ENCODE peak calls at places on chromosomes 6 and 20, in nine cellular contexts. B is kidney, J is HCT116, P is lung, D is Karpas-422, M is fibroblast of lung, K is adrenal gland, T is tibial artery, W is IMR-90. X is an unnamed sample.
A peak's percentile ranks its signal among the peaks of the same experiment; 100 is the strongest.

GRCh38 chr6:10028202-10028601 is 386.7 kb downstream of the TFAP2A start:
- DNase-seq in J (no peak), P (no peak), M (no peak), D (no peak), B (no peak), T (no peak), W (no peak), K (no peak), X (no peak)

GRCh38 chr20:1845701-1846100 is 49.5 kb upstream of the SIRPA start:
- DNase-seq in P (no peak), M (no peak), J (no peak), K (no peak), T (no peak), B (no peak), D (no peak), W (no peak), X (no peak)

GRCh38 chr6:43937236-43938177 is 167.5 kb downstream of the VEGFA start:
- DNase-seq in B (peak; percentile 47), D (no peak), J (no peak), P (peak; percentile 44), K (peak; percentile 11), W (no peak), T (peak; percentile 55), M (no peak), X (no peak)

GRCh38 chr20:18263723-18264122 is 24.6 kb upstream of the ZNF133 start:
- DNase-seq in T (no peak), P (no peak), B (no peak), J (no peak), K (no peak), W (no peak), D (no peak), M (no peak), X (no peak)

GRCh38 chr6:93677297-93677965 is 258.1 kb upstream of the EPHA7 start:
- DNase-seq in T (no peak), W (no peak), B (no peak), K (no peak), M (no peak), P (no peak), D (no peak), J (no peak), X (no peak)

GRCh38 chr20:50848341-50848808 is 53.5 kb downstream of the BCAS4 start:
- DNase-seq in J (no peak), K (peak; percentile 76), P (peak; percentile 43), B (no peak), M (peak; percentile 33), W (no peak), T (peak; percentile 80), D (peak; percentile 63), X (peak; percentile 38)

GRCh38 chr20:12531626-12532025 is 477.1 kb upstream of the SPTLC3 start:
- DNase-seq in K (no peak), B (no peak), D (no peak), W (no peak), M (no peak), J (no peak), T (no peak), P (no peak), X (no peak)

GRCh38 chr6:139409026-139409425 is 34.6 kb upstream of the CITED2 start:
- DNase-seq in W (peak; percentile 77), P (no peak), M (no peak), J (no peak), K (no peak), B (no peak), D (no peak), T (no peak), X (no peak)

GRCh38 chr6:4280721-4281120 is 145.3 kb upstream of the ECI2 start:
- DNase-seq in D (peak; percentile 26), K (peak; percentile 88), P (no peak), B (no peak), J (no peak), T (no peak), M (peak; percentile 66), W (peak; percentile 91), X (no peak)

GRCh38 chr6:4280031-4280430 is 144.7 kb upstream of the ECI2 start:
- DNase-seq in D (no peak), M (no peak), B (no peak), J (no peak), K (no peak), T (no peak), W (no peak), P (no peak), X (no peak)

GRCh38 chr6:4282926-4283325 is 147.6 kb upstream of the ECI2 start:
- DNase-seq in W (no peak), J (no peak), B (no peak), T (no peak), P (no peak), M (no peak), K (no peak), D (no peak), X (no peak)

GRCh38 chr6:4281341-4282293 is 146.2 kb upstream of the ECI2 start:
- DNase-seq in D (no peak), M (peak; percentile 28), W (peak; percentile 62), B (peak; percentile 77), K (peak; percentile 50), T (no peak), J (no peak), P (peak; percentile 55), X (no peak)
- H3K4me3 ChIP-seq in D (no peak overlapping the region), M (peak overlapping the region; percentile 44), W (peak overlapping the region; percentile 19), B (peak overlapping the region; percentile 43), K (no peak overlapping the region), T (peak overlapping the region; percentile 39), J (no peak overlapping the region), P (no peak overlapping the region), X (peak overlapping the region; percentile 45)

DNA sequence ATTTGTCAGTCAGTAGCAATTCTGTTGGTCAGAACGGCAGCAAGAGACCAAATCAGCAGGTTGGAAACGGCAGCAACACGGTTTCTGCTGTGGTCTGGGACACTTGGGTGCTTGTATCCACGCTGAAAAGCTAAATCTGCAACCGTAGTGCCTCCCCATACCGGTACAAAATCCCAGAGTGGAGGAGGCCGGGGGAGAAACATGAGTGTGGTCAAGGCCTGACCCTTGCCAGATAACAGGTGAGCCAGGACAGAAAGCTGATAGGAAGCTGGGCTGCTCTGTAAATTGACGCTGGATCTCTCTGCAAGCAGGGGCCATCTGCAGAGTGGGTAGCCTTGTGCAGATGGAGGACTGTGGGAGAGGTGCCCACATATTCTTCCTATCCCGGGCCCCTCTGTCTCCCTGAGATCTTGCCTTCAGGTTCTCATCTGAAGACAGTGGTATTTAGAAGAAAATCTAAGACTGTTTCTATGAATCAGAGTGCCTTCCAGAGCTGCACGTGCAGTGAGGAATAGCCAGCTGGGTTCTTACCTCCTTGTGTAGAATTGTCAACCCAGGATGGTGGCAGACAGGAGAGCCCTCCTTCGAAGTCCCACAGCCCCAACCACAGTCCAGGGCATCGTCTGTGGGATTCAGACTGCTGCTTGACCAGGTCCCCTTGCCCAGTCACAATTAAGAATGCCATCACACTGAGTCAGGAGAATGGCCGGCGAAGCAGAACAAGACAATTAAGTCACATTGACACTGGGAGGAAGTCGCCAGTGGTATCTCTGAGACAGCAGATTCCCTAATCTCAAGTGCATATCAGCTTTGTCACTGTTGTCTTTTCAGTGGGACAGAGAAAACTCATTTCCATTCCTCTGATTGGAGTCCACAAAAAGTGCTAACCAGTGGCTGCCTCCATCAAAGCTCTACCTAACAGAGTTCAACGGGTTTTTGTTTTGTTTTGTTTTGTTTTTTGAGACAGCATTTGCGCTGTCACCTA is 100.0 kb upstream of the RIPOR2 start:
- DNase-seq in D (peak; percentile 65), B (no peak), T (no peak), W (no peak), J (no peak), P (no peak), M (no peak), K (no peak), X (no peak)
- H3K4me3 ChIP-seq in D (peak overlapping the region; percentile 64), B (peak overlapping the region; percentile 13), T (no peak overlapping the region), W (no peak overlapping the region), J (no peak overlapping the region), P (no peak overlapping the region), M (no peak overlapping the region), K (no peak overlapping the region), X (no peak overlapping the region)

DNA sequence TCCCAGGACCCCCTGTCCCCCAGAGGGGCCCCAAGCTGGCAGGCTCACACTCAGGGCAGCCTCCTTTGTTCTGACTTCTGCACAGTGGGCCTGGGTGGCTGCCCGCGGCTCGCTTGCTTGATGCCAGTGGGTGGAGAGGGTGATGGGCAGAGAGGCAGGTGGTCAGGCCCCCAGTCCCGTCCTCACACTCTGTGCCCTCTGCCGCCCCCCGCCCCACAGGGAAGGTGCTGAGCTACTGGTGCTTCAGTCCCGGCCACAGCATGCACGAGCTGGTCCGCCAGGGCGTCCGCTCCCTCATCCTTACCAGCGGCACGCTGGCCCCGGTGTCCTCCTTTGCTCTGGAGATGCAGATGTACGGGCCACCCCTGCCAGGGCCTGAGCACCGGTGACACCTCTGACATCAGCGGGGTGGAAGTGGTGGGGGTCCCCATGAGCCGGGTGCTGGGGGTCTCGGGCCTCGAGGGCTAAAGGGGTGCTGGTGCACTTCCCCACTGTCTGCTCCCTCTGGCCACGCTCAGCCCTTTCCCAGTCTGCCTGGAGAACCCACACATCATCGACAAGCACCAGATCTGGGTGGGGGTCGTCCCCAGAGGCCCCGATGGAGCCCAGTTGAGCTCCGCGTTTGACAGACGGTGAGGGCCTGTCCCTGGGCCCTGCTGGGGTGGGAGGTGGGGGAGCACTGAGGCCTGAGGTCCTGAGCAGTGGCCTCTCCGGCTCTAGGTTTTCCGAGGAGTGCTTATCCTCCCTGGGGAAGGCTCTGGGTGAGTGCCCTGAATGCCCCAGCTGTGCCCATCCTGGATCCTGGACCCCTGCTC is 8.8 kb upstream of the TNFRSF6B start:
- DNase-seq in M (no peak), B (peak; percentile 86), K (no peak), T (no peak), P (no peak), J (no peak), D (no peak), W (no peak), X (no peak)
- H3K4me3 ChIP-seq in M (no peak overlapping the region), B (no peak overlapping the region), K (no peak overlapping the region), T (no peak overlapping the region), P (no peak overlapping the region), J (no peak overlapping the region), D (no peak overlapping the region), W (no peak overlapping the region), X (no peak overlapping the region)

GRCh38 chr6:12967686-12968085 is 251.1 kb downstream of the PHACTR1 start:
- DNase-seq in T (no peak), W (no peak), J (no peak), P (no peak), B (no peak), M (no peak), D (no peak), K (no peak), X (no peak)

GRCh38 chr6:12962529-12962928 is 246.0 kb downstream of the PHACTR1 start:
- DNase-seq in M (no peak), T (no peak), P (no peak), D (no peak), W (no peak), J (no peak), B (no peak), K (no peak), X (peak; percentile 28)

GRCh38 chr6:12963566-12963965 is 247.0 kb downstream of the PHACTR1 start:
- DNase-seq in T (no peak), B (no peak), K (no peak), W (no peak), D (no peak), P (peak; percentile 59), J (no peak), M (no peak), X (no peak)

GRCh38 chr6:12961761-12962160 is 245.2 kb downstream of the PHACTR1 start:
- DNase-seq in D (no peak), B (no peak), P (no peak), T (no peak), M (no peak), W (no peak), K (no peak), J (no peak), X (no peak)

DNA sequence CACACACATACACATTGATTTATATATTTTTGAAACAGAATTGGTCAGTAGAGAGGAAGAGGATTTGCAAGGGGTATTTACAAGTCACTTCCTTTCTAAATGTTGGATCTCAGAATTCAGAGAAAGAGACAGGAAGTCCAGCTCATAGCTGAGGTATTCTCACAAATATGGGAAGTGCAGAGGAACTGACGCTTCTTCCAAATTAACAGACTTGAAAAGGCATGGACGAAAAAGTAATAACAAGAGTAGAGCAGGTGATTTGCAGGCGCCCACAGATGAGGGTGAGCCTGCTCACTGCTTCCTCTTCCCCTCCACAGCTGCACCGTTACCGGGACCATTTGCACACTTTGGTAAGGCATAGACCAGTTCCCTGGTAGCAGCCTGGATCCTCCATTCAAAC is 246.4 kb downstream of the PHACTR1 start:
- DNase-seq in B (no peak), K (no peak), D (no peak), J (no peak), T (no peak), W (no peak), P (no peak), M (no peak), X (no peak)
- H3K4me3 ChIP-seq in B (no peak overlapping the region), K (no peak overlapping the region), D (no peak overlapping the region), J (no peak overlapping the region), T (peak overlapping the region; percentile 27), W (no peak overlapping the region), P (no peak overlapping the region), M (no peak overlapping the region), X (peak overlapping the region; percentile 35)

X was measured in heart left ventricle.